ENCODE peak calls at places on chromosomes 7 and 10, in seven cellular contexts. S is amniotic stem cell; F is lower lobe of right lung; V is posterior cingulate gyrus; O is adipocyte; I is activated gamma-delta T cell treated with Interleukin-2 at 50 U/mL for 16 hours; W is activated effector memory CD4-positive, alpha-beta T cell treated with anti-CD3 and anti-CD28 coated beads, Interleukin-2, amount 50 U/mL, for 16 hours. H is an unnamed sample.

GRCh38 chr7:47049234-47049774 is 532.6 kb downstream of the TNS3 start:
- DNase-seq in O (no peak), V (no peak), S (no peak), W (no peak), I (no peak), F (no peak), H (no peak)

GRCh38 chr7:41046221-41046761 is 656.6 kb downstream of the INHBA start:
- DNase-seq in V (peak), I (no peak), W (no peak), O (peak), F (no peak), S (no peak), H (no peak)

GRCh38 chr10:1153253-1153763 is 97.1 kb downstream of the WDR37 start:
- DNase-seq in V (no peak), I (no peak), F (no peak), W (no peak), O (no peak), S (no peak), H (no peak)

GRCh38 chr7:23468721-23469149 is 1.6 kb downstream of the IGF2BP3 start:
- DNase-seq in S (no peak), I (no peak), W (peak), F (no peak), V (no peak), O (no peak), H (no peak)

GRCh38 chr10:120131183-120131582 is 238.7 kb downstream of the SEC23IP start:
- DNase-seq in W (no peak), F (no peak), S (no peak), V (no peak), I (no peak), O (peak), H (no peak)

GRCh38 chr10:59064116-59064707 is 112.2 kb upstream of the PHYHIPL start:
- DNase-seq in W (no peak), F (no peak), V (no peak), I (no peak), O (no peak), S (no peak), H (no peak)

GRCh38 chr7:83439021-83439420 is 209.9 kb downstream of the SEMA3E start:
- DNase-seq in V (no peak), O (peak), F (no peak), S (no peak), W (no peak), I (no peak), H (no peak)

GRCh38 chr10:132523561-132524442 is 13.8 kb upstream of the INPP5A start:
- DNase-seq in V (peak), F (peak), W (peak), I (no peak), S (no peak), O (no peak), H (no peak)

GRCh38 chr7:139776486-139777303 is 1.1 kb downstream of the HIPK2 start:
- DNase-seq in S (peak), O (peak), V (no peak), F (no peak), I (peak), W (peak), H (peak)

GRCh38 chr7:45680776-45681175 is 106.6 kb downstream of the ADCY1 start:
- DNase-seq in I (no peak), W (no peak), V (no peak), O (no peak), S (no peak), F (no peak), H (no peak)

GRCh38 chr7:80478683-80479082 is 33.2 kb downstream of the GNAT3 start:
- DNase-seq in I (no peak), O (peak), S (peak), W (no peak), V (no peak), F (no peak), H (no peak)

GRCh38 chr7:13986208-13986607 is 3.3 kb downstream of the ETV1 start:
- DNase-seq in F (no peak), O (no peak), I (no peak), S (no peak), V (no peak), W (no peak), H (no peak)

GRCh38 chr7:135956393-135956792 is 20.8 kb downstream of the MTPN start:
- DNase-seq in V (no peak), S (no peak), F (no peak), O (no peak), I (no peak), W (no peak), H (no peak)

GRCh38 chr7:101085000-101085948 is at the start of gene TRIM56:
- DNase-seq in O (peak), V (peak), F (peak), S (peak), W (peak), I (peak), H (no peak)

GRCh38 chr7:44471850-44472249 is 18.6 kb downstream of the NUDCD3 start:
- DNase-seq in O (no peak), S (no peak), W (no peak), I (no peak), F (no peak), V (no peak), H (no peak)

GRCh38 chr10:61758440-61758839 is 95.7 kb downstream of the CABCOCO1 start:
- DNase-seq in O (no peak), W (no peak), V (no peak), F (no peak), S (no peak), I (no peak), H (no peak)

GRCh38 chr7:51455948-51456347 is 139.3 kb upstream of the COBL start:
- DNase-seq in W (no peak), S (no peak), O (no peak), V (no peak), F (no peak), I (no peak), H (no peak)

GRCh38 chr7:28350610-28351009 is 61.7 kb upstream of the CREB5 start:
- DNase-seq in I (no peak), V (no peak), F (no peak), O (no peak), W (no peak), S (no peak), H (no peak)

H was measured in non-pigmented ciliary epithelial cell.